ENCODE peak calls at places on chromosomes 13 and 19, in five cellular contexts. R is tibial nerve, E is ovary, G is fibroblast of lung, F is cardiac muscle cell. O is an unnamed sample.

GRCh38 chr13:49098771-49099512 is 121.2 kb upstream of the MLNR start:
- DNase-seq in F (no peak), E (no peak), R (no peak), G (peak), O (no peak)

GRCh38 chr19:10227215-10227971 is 3.7 kb downstream of the S1PR2 start:
- DNase-seq in F (no peak), R (peak), G (peak), E (peak), O (no peak)

GRCh38 chr19:38693380-38694223 is 46.2 kb downstream of the ACTN4 start:
- DNase-seq in F (no peak), R (no peak), E (no peak), G (peak), O (no peak)

GRCh38 chr19:14337510-14337909 is 43.7 kb upstream of the ADGRE5 start:
- DNase-seq in E (no peak), G (no peak), F (no peak), R (no peak), O (no peak)

GRCh38 chr13:52879950-52880650 is 31.7 kb upstream of the PCDH8 start:
- DNase-seq in E (no peak), R (no peak), F (no peak), G (no peak), O (no peak)

GRCh38 chr19:17719730-17720486 is 628 bp downstream of the MAP1S start:
- DNase-seq in E (no peak), R (no peak), F (no peak), G (no peak), O (no peak)

GRCh38 chr13:114099191-114099590 is 33.2 kb downstream of the RASA3 start:
- DNase-seq in R (peak), F (peak), G (peak), E (peak), O (peak)

GRCh38 chr19:49433240-49433901 is 8.0 kb downstream of the SLC17A7 start:
- DNase-seq in E (no peak), F (no peak), R (no peak), G (no peak), O (no peak)

GRCh38 chr13:44955421-44955820 is 33.9 kb downstream of the NUFIP1 start:
- DNase-seq in G (no peak), R (no peak), F (no peak), E (no peak), O (no peak)

GRCh38 chr19:35978271-35978670 is 16.7 kb upstream of the SDHAF1 start:
- DNase-seq in F (no peak), G (no peak), R (no peak), E (no peak), O (no peak)
- TF ChIP-seq CTCF in F (no peak), G (no peak), R (no peak), E (no peak), O (no peak)

GRCh38 chr13:40568246-40568645 is 98.2 kb downstream of the FOXO1 start:
- DNase-seq in R (no peak), F (no peak), E (no peak), G (no peak), O (no peak)
- H3K27ac ChIP-seq in R (peak), F (no peak), E (no peak), G (no peak), O (no peak)

GRCh38 chr19:29042450-29042849 is 170.5 kb downstream of the UQCRFS1 start:
- DNase-seq in R (no peak), G (no peak), F (no peak), E (no peak), O (no peak)

GRCh38 chr19:29040951-29041350 is 172.0 kb downstream of the UQCRFS1 start:
- DNase-seq in R (no peak), G (no peak), F (no peak), E (no peak), O (no peak)

GRCh38 chr19:29045708-29046107 is 167.2 kb downstream of the UQCRFS1 start:
- DNase-seq in E (no peak), G (no peak), F (no peak), R (no peak), O (no peak)

GRCh38 chr19:29040291-29040690 is 172.7 kb downstream of the UQCRFS1 start:
- DNase-seq in G (no peak), E (peak), F (no peak), R (peak), O (no peak)

GRCh38 chr19:29044037-29044436 is 168.9 kb downstream of the UQCRFS1 start:
- DNase-seq in E (no peak), R (no peak), F (no peak), G (no peak), O (no peak)
- H3K4me3 ChIP-seq in E (no peak), R (no peak), F (no peak), G (no peak), O (no peak)

GRCh38 chr13:46748300-46748699 is 48.7 kb downstream of the ESD start:
- DNase-seq in F (no peak), E (no peak), G (no peak), R (no peak), O (no peak)

GRCh38 chr13:46745062-46745461 is 51.9 kb downstream of the ESD start:
- DNase-seq in F (no peak), R (no peak), E (no peak), G (no peak), O (no peak)

GRCh38 chr13:46739447-46740125 is 57.4 kb downstream of the ESD start:
- DNase-seq in E (no peak), R (no peak), F (no peak), G (no peak), O (no peak)

GRCh38 chr13:46747031-46747820 is 49.7 kb downstream of the ESD start:
- DNase-seq in F (no peak), G (no peak), R (no peak), E (no peak), O (no peak)

DNA sequence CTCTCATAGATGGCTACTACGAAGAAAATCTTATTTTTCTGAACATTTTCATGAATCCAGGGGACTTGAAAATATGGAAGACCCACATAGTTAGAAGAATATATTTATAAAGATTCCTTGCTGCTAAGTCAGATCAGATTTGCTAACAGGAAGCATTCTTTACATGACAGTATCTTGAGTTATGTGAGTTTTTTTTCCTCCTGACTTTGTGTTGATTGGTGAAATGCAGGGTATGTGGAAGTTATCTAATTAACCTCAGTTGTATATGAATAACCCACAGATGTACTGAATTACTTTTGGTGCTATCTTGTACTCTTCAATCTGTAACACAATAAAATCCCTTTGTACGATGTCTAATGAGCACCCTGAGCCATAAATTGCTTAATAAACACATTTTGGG is 53.8 kb downstream of the ESD start:
- DNase-seq in F (no peak), G (no peak), E (no peak), R (no peak), O (no peak)
- TF ChIP-seq CTCF in F (no peak), G (no peak), E (no peak), R (no peak), O (no peak)

GRCh38 chr13:40496035-40496810 is 170.2 kb downstream of the FOXO1 start:
- DNase-seq in G (no peak), F (no peak), E (no peak), R (no peak), O (no peak)
- H3K27ac ChIP-seq in G (no peak), F (no peak), E (no peak), R (no peak), O (no peak)

DNA sequence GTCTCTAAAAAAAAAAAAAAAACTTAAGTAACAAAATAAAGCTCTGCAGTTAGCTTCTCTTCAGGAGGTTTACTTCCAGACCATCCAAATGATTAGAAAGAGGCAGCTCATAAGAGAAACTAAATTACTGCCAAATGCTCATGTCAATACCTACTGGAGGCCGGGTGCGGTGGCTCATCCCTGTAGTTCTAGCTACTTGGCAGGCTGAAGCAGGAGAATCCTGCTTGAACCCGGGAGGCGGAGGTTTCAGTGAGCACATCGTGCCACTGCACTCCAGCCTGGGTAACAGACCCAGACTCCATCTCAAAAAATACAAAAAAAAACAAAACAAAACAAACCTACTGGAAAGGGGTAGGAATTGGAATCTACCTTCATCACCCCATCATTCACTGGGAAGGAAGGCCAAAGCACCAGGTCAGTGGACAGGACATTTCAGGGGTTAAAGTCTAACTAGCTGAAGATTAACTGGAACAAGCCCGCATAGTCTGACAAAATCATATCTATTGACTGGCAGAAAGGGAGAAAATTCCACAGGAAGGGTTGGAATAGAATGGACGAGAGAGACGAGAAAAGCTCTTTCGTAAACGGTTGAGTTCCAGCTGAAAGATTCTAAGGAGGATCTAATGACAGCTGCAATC is 1.3 kb downstream of the ZFP14 start:
- DNase-seq in F (no peak), R (no peak), E (no peak), G (no peak), O (no peak)
- H3K4me3 ChIP-seq in F (peak), R (no peak), E (no peak), G (peak), O (peak)

DNA sequence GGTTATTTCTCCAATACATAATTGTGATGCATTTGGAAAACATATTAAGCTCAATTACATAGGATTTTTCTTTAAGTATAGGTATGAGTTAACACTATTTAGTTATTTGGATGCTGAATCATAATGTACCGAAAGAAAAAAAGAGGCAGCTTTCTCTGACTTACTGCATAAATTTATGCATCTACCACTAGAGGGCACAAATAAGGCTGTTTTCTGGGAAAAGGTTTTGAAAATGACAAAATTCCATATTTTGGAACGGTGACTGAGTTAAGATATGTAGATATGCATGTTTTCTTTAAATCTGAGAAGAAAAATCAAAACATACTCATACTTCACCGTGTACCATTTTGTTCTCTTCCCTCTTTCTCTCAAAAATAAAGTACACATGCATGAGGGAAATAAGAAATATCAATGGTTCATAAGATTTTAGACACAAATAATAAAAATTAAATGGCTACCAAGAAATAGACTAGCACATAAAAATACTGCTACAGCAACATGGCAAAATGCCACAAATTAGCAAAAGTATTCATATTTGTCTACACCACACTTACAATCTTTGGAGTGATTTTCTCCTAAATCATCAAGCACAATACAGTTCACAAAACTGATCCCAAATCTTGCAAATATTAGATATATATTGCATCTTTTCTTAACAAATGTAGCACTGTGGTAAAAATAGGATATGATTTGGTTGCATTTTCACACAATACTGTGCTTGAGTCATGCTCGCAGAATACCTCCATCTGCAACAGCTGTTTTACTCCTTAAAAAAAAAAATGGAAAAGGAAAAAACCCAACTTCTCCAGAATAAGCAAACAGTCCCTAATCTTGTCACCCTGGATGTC is 260.0 kb downstream of the FGF14 start:
- DNase-seq in G (peak), R (no peak), F (peak), E (no peak), O (no peak)
- TF ChIP-seq CTCF in G (peak), R (peak), F (peak), E (no peak), O (peak)

GRCh38 chr19:16455489-16455888 is 16.3 kb downstream of the EPS15L1 start:
- DNase-seq in R (no peak), F (no peak), E (no peak), G (no peak), O (no peak)

GRCh38 chr19:16458391-16459128 is 13.2 kb downstream of the EPS15L1 start:
- DNase-seq in R (no peak), G (no peak), E (no peak), F (no peak), O (no peak)

GRCh38 chr19:16457954-16458331 is 13.8 kb downstream of the EPS15L1 start:
- DNase-seq in F (no peak), G (no peak), E (no peak), R (no peak), O (no peak)

GRCh38 chr19:16457195-16457953 is 14.4 kb downstream of the EPS15L1 start:
- DNase-seq in F (peak), R (no peak), E (peak), G (peak), O (no peak)

GRCh38 chr19:16456652-16457194 is 15.0 kb downstream of the EPS15L1 start:
- DNase-seq in E (no peak), F (no peak), G (no peak), R (no peak), O (no peak)
- H3K27ac ChIP-seq in E (peak), F (peak), G (peak), R (peak), O (peak)

GRCh38 chr13:110336108-110336507 is 29.0 kb downstream of the COL4A2 start:
- DNase-seq in F (no peak), G (no peak), E (no peak), R (no peak), O (no peak)
- H3K4me3 ChIP-seq in F (no peak), G (no peak), E (no peak), R (no peak), O (no peak)